ENCODE peak calls at places on chromosomes 11 and 22, in nine cellular contexts. G is gastrocnemius medialis, O is fibroblast of villous mesenchyme, F is mucosa of descending colon, X is cardiac muscle cell, B is cardiac fibroblast, V is bronchial epithelial cell, Q is colonic mucosa, R is IMR-90. U is an unnamed sample.

GRCh38 chr11:105609341-105609781 is 512 bp upstream of the GRIA4 start:
- DNase-seq in O (peak), G (no peak), R (peak), V (peak), F (no peak), Q (peak), X (peak), B (peak), U (no peak)

GRCh38 chr11:57645716-57646085 is 4.0 kb downstream of the YPEL4 start:
- DNase-seq in O (no peak), V (no peak), G (no peak), Q (no peak), X (peak), F (no peak), R (no peak), B (no peak), U (no peak)

GRCh38 chr11:35139883-35140282 is 912 bp downstream of the CD44 start:
- DNase-seq in X (no peak), O (no peak), Q (no peak), R (no peak), G (no peak), F (no peak), B (no peak), V (no peak), U (peak)

GRCh38 chr11:66717925-66718319 is 11.1 kb downstream of the SPTBN2 start:
- DNase-seq in F (peak), B (no peak), V (no peak), O (no peak), X (no peak), Q (no peak), R (no peak), G (no peak), U (no peak)

GRCh38 chr11:75323609-75324008 is 27.9 kb downstream of the ARRB1 start:
- DNase-seq in Q (peak), G (no peak), R (no peak), X (no peak), B (no peak), V (peak), F (peak), O (no peak), U (no peak)

GRCh38 chr11:76670475-76671235 is at the start of gene LRRC32:
- DNase-seq in X (peak), F (peak), B (peak), R (no peak), G (peak), V (no peak), O (no peak), Q (peak), U (peak)

GRCh38 chr11:113681711-113682410 is 24.2 kb downstream of the TMPRSS5 start:
- DNase-seq in V (peak), B (no peak), R (no peak), O (no peak), F (no peak), Q (no peak), X (no peak), G (no peak), U (no peak)

GRCh38 chr11:91239359-91239758 is 985.3 kb upstream of the FAT3 start:
- DNase-seq in O (no peak), Q (no peak), X (no peak), G (no peak), B (no peak), F (no peak), V (no peak), R (no peak), U (no peak)

GRCh38 chr11:120337896-120338840 is 2.0 kb downstream of the ARHGEF12 start:
- DNase-seq in G (no peak), O (peak), Q (no peak), R (peak), V (peak), B (peak), X (peak), F (no peak), U (no peak)

GRCh38 chr22:42343136-42343484 is 72.7 kb upstream of the TCF20 start:
- DNase-seq in X (peak), G (no peak), V (no peak), Q (no peak), O (no peak), F (peak), R (no peak), B (no peak), U (no peak)

GRCh38 chr11:37072538-37072937 is 474.5 kb upstream of the RAG2 start:
- DNase-seq in O (no peak), Q (no peak), V (no peak), X (peak), B (no peak), R (no peak), G (no peak), F (no peak), U (no peak)

GRCh38 chr11:77191823-77192495 is 63.9 kb downstream of the MYO7A start:
- DNase-seq in R (peak), O (peak), Q (peak), B (peak), V (peak), X (peak), G (no peak), F (peak), U (no peak)

GRCh38 chr11:109697140-109697843 is 275.3 kb downstream of the C11orf87 start:
- DNase-seq in B (peak), Q (no peak), X (peak), G (no peak), V (peak), R (peak), F (no peak), O (peak), U (no peak)

GRCh38 chr11:100151944-100152343 is 535.1 kb upstream of the ARHGAP42 start:
- DNase-seq in G (no peak), V (peak), R (no peak), O (peak), F (no peak), X (no peak), Q (no peak), B (no peak), U (peak)

GRCh38 chr22:39996732-39997131 is 2.0 kb downstream of the FAM83F start:
- DNase-seq in F (no peak), X (no peak), R (no peak), O (no peak), B (no peak), Q (no peak), V (peak), G (no peak), U (no peak)

GRCh38 chr22:29621761-29622526 is 18.5 kb downstream of the NF2 start:
- DNase-seq in B (peak), X (no peak), F (no peak), R (peak), V (peak), G (no peak), Q (no peak), O (peak), U (no peak)

GRCh38 chr22:17705565-17706450 is 67.3 kb downstream of the BCL2L13 start:
- DNase-seq in O (no peak), R (peak), B (no peak), V (peak), Q (no peak), X (no peak), F (no peak), G (no peak), U (no peak)

GRCh38 chr22:17706947-17707346 is 67.3 kb downstream of the BID start:
- DNase-seq in B (peak), R (no peak), G (no peak), F (no peak), O (no peak), X (no peak), V (no peak), Q (no peak), U (no peak)

GRCh38 chr22:17703811-17704210 is 65.3 kb downstream of the BCL2L13 start:
- DNase-seq in F (no peak), R (peak), G (no peak), V (no peak), O (peak), X (no peak), Q (no peak), B (no peak), U (no peak)

GRCh38 chr22:17707526-17707925 is 66.7 kb downstream of the BID start:
- DNase-seq in Q (no peak), B (peak), F (no peak), X (no peak), O (peak), G (no peak), R (no peak), V (no peak), U (no peak)

DNA sequence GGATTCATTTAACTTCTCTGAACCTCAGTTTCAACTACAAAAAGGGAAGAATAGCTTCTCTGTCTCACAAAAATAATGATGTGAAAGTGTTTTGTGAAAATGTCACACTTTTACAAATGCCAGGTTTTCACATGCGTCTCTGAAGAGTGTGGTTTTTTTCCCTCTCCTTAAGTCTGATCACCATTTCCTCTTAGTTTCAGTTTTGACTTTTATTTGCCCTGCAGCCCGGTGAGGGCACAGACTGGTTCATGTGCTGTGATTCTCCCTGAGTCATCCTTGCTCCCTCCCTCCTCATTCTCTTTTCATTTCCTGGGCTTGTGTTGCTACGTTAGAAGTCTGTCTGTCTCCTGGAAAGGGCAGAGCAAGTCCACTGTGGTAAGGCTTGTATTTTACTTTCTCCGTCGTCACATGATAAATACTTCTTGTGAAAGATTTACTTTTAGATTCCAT is 67.8 kb downstream of the BID start:
- DNase-seq in Q (peak), V (peak), X (no peak), G (peak), B (peak), R (peak), O (peak), F (peak), U (peak)
- H3K4me3 ChIP-seq in Q (peak), V (no peak), X (no peak), G (peak), B (peak), R (peak), O (peak), F (no peak), U (peak)

GRCh38 chr11:24496371-24496727 is 504 bp upstream of the LUZP2 start:
- DNase-seq in R (peak), V (no peak), F (no peak), X (no peak), G (no peak), O (no peak), Q (no peak), B (peak), U (no peak)
- H3K4me3 ChIP-seq in R (peak), V (peak), F (no peak), X (peak), G (no peak), O (peak), Q (peak), B (peak), U (peak)

DNA sequence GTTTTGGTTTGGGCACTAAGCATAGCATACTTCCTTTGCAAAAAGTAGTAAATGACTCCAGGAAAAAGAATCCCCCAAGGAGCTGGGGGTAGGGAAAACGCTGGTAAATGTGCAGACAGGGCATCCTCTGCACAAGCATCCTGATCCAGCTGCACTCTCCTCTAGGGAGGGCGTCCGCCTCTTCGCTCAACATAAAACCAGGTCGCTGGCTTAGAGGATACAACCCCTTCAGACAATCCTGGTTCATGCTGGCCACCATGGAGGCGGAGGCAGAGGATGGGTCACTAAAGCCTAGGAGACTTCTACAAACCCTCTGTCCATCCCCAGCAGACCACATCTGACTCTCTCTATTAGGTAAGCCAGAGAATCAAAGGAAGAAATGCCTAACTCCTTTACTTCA is 14.2 kb downstream of the PCSK7 start:
- DNase-seq in F (no peak), V (no peak), G (no peak), B (no peak), R (no peak), Q (no peak), X (no peak), O (no peak), U (peak)
- H3K4me3 ChIP-seq in F (no peak), V (no peak), G (no peak), B (peak), R (no peak), Q (no peak), X (no peak), O (no peak), U (peak)

GRCh38 chr22:17777717-17778044 is 3.4 kb upstream of the BID start:
- DNase-seq in F (no peak), R (no peak), G (no peak), Q (no peak), X (no peak), B (no peak), V (no peak), O (no peak), U (no peak)
- H3K4me3 ChIP-seq in F (no peak), R (no peak), G (no peak), Q (peak), X (no peak), B (no peak), V (no peak), O (no peak), U (peak)

GRCh38 chr22:50532824-50533344 is 3.1 kb upstream of the TYMP start:
- DNase-seq in V (no peak), F (peak), O (no peak), R (no peak), X (no peak), G (no peak), B (no peak), Q (no peak), U (no peak)
- H3K4me3 ChIP-seq in V (no peak), F (no peak), O (peak), R (no peak), X (no peak), G (no peak), B (no peak), Q (no peak), U (no peak)

DNA sequence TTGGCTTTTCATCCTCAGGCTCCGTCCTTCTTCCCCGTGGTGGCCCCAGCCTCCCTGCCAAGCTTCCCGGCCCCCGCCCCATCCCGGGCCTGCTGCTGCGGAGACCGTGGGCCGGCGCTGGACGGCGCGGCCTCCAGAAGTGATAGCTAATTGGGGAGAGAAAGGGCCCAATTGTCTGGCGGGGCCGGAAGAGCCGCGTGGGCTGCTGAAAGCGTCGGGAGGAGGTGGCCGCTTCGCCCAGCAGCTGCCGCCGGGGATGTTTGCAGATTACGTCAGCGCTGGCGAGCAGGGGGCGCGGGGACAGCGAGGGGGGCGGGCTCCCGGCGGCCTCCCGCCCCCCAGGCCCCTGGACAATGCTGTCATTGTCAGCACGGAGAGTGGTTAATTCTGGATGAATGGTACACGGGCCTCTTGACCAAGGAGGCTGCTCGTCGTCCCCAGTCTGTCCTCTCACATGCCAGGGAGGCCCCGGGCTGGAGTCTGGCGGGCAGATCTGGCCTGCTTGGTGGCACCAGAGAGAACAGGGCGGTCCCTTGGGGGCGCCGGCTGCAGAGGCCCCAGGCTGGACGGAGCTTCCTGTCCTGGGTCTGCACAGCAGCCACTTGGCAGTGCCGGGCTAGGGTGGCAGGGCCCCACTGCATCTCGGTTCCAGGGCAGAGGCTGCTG is 1.6 kb downstream of the SMIM38 start:
- DNase-seq in Q (no peak), B (peak), V (no peak), R (peak), G (no peak), X (no peak), O (peak), F (no peak), U (no peak)
- H3K4me3 ChIP-seq in Q (no peak), B (no peak), V (no peak), R (no peak), G (peak), X (no peak), O (no peak), F (no peak), U (peak)

GRCh38 chr11:46594785-46595184 is 962 bp upstream of the AMBRA1 start:
- DNase-seq in R (no peak), X (no peak), B (no peak), V (no peak), O (no peak), F (no peak), Q (no peak), G (no peak), U (no peak)
- H3K4me3 ChIP-seq in R (no peak), X (no peak), B (no peak), V (no peak), O (no peak), F (no peak), Q (no peak), G (no peak), U (no peak)

DNA sequence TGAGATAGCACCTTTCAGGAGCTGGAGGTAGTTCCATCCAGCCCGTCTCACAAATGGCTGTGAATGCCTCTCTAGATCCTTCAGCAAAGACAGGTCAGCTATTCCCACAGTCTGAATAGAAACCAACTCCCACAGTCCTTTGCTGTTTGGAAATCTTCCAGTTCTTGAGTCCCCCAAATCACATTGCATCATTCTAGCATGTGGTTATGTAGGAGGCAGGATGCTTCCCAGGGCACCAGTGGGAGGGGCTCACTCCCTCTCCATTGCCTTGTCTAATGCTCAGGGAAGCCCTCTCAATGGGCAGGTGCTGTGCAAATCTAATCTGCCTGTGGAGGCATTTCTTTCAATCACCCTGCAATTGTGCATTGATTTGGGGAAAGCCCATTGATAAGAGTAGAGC is 14.6 kb downstream of the NAV2 start:
- DNase-seq in R (peak), V (no peak), Q (no peak), F (no peak), B (peak), O (peak), X (no peak), G (no peak), U (no peak)
- H3K4me3 ChIP-seq in R (no peak), V (no peak), Q (no peak), F (no peak), B (no peak), O (no peak), X (no peak), G (no peak), U (no peak)

U was measured in tibial artery.